ENCODE peak calls at places on chromosomes 12 and 14, in nine cellular contexts. G is NCI-H524, I is Right ventricle myocardium superior, Y is cardiac muscle cell, L is mesothelial cell of epicardium, Z is posterior cingulate gyrus, V is fibroblast of mammary gland, E is ELR, N is non-pigmented ciliary epithelial cell. W is an unnamed sample.
A peak's percentile ranks its signal among the peaks of the same experiment; 100 is the strongest.

GRCh38 chr12:130863298-130863697 is 8.6 kb upstream of the RAN start:
- DNase-seq in E (no peak), G (no peak), L (no peak), V (no peak), Y (no peak), I (no peak), N (no peak), Z (no peak), W (no peak)

GRCh38 chr14:49512147-49512551 is 74.0 kb downstream of the RPS29 start:
- DNase-seq in E (peak; percentile 85), I (no peak), Y (no peak), L (no peak), Z (no peak), V (peak; percentile 93), G (no peak), N (peak; percentile 55), W (peak; percentile 80)

GRCh38 chr12:108457006-108457733 is 57.9 kb upstream of the FICD start:
- DNase-seq in Y (peak; percentile 75), Z (peak; percentile 14), L (no peak), I (no peak), G (peak; percentile 82), E (peak; percentile 69), N (peak; percentile 24), V (peak; percentile 57), W (peak; percentile 40)

GRCh38 chr12:53414756-53415417 is 8.8 kb upstream of the AMHR2 start:
- DNase-seq in E (no peak), N (no peak), Y (no peak), V (no peak), L (no peak), I (no peak), Z (no peak), G (no peak), W (no peak)

GRCh38 chr14:104939666-104940410 is 15.2 kb downstream of the PLD4 start:
- DNase-seq in L (no peak), G (no peak), V (no peak), N (no peak), E (no peak), I (peak; percentile 30), Z (no peak), Y (no peak), W (no peak)

GRCh38 chr14:22313172-22313801 is 275.7 kb downstream of the DAD1 start:
- DNase-seq in Y (no peak), E (no peak), Z (no peak), G (no peak), L (no peak), I (no peak), V (peak; percentile 19), N (no peak), W (no peak)

GRCh38 chr14:69581316-69581935 is 6.8 kb upstream of the CCDC177 start:
- DNase-seq in I (no peak), Z (no peak), V (no peak), L (no peak), Y (no peak), N (no peak), G (peak; percentile 81), E (no peak), W (no peak)

GRCh38 chr14:67477926-67478915 is 10.3 kb downstream of the TMEM229B start:
- DNase-seq in V (no peak), N (no peak), G (no peak), I (no peak), Y (no peak), E (no peak), Z (no peak), L (no peak), W (no peak)

GRCh38 chr12:28793767-28794166 is 355.3 kb upstream of the FAR2 start:
- DNase-seq in Y (no peak), N (no peak), L (no peak), E (no peak), Z (no peak), I (no peak), V (no peak), G (no peak), W (no peak)

GRCh38 chr12:109716512-109717389 is 3.1 kb downstream of the FAM222A start:
- DNase-seq in G (no peak), Z (peak; percentile 85), L (no peak), V (no peak), N (no peak), E (no peak), I (peak; percentile 62), Y (peak; percentile 41), W (no peak)

GRCh38 chr12:90216815-90217214 is 508.2 kb upstream of the ATP2B1 start:
- DNase-seq in G (no peak), V (peak; percentile 55), I (no peak), Z (no peak), E (peak; percentile 63), N (no peak), Y (no peak), L (no peak), W (no peak)

GRCh38 chr14:89013098-89013504 is 188.7 kb downstream of the TTC8 start:
- DNase-seq in L (no peak), N (no peak), I (no peak), Y (peak; percentile 11), G (peak; percentile 86), V (peak; percentile 51), Z (no peak), E (peak; percentile 53), W (no peak)

GRCh38 chr12:98256830-98257229 is 258.6 kb upstream of the TMPO start:
- DNase-seq in I (no peak), Y (no peak), Z (no peak), G (no peak), V (no peak), N (no peak), E (no peak), L (no peak), W (no peak)

GRCh38 chr12:53485955-53486729 is 13.1 kb downstream of the MAP3K12 start:
- DNase-seq in N (no peak), Z (no peak), L (no peak), V (no peak), Y (no peak), G (no peak), E (no peak), I (no peak), W (no peak)

W was measured in smooth muscle cell of the brain vasculature.